ENCODE peak calls at places on chromosomes 3 and 15, in ten cellular contexts. H is Calu3, B is IMR-90, M is coronary artery, J is mesothelial cell of epicardium, Z is A549, C is cardiac fibroblast, S is spleen, T is nephron progenitor cell, F is neural crest cell. P is an unnamed sample.

GRCh38 chr3:54374214-54374855 is 252.0 kb downstream of the CACNA2D3 start:
- DNase-seq in T (peak; percentile 25), B (no peak), F (peak; percentile 3), H (peak; percentile 52), M (no peak), Z (peak; percentile 5), C (peak; percentile 23), S (no peak), J (no peak), P (no peak)

GRCh38 chr3:33424606-33425453 is 15.4 kb downstream of the UBP1 start:
- DNase-seq in T (no peak), S (no peak), H (no peak), C (no peak), M (no peak), B (no peak), Z (no peak), J (no peak), F (no peak), P (no peak)

GRCh38 chr15:23069496-23070166 is 30.3 kb upstream of the TUBGCP5 start:
- DNase-seq in T (no peak), C (no peak), S (no peak), M (no peak), J (no peak), Z (peak; percentile 48), B (no peak), H (no peak), F (no peak), P (no peak)

GRCh38 chr3:188900421-188900941 is 271.3 kb upstream of the TPRG1 start:
- DNase-seq in T (no peak), H (no peak), J (no peak), S (no peak), B (peak; percentile 84), Z (peak; percentile 8), M (no peak), C (peak; percentile 88), F (no peak), P (peak; percentile 69)

GRCh38 chr3:10173926-10174435 is 9.3 kb downstream of the IRAK2 start:
- DNase-seq in B (peak; percentile 100), S (no peak), F (no peak), J (no peak), H (peak; percentile 58), C (peak; percentile 94), M (peak; percentile 95), T (no peak), Z (peak; percentile 62), P (peak; percentile 94)

GRCh38 chr15:66611257-66612053 is 45.7 kb upstream of the LCTL start:
- DNase-seq in T (no peak), H (no peak), F (no peak), C (no peak), J (no peak), B (no peak), Z (no peak), M (no peak), S (peak; percentile 47), P (no peak)

GRCh38 chr3:61237858-61238257 is 13.4 kb downstream of the FHIT start:
- DNase-seq in B (no peak), H (no peak), Z (no peak), F (no peak), T (no peak), S (no peak), J (no peak), C (no peak), M (no peak), P (no peak)

GRCh38 chr3:169661567-169662214 is 1.8 kb downstream of the MECOM start:
- DNase-seq in T (peak; percentile 56), S (peak; percentile 81), M (peak; percentile 77), F (no peak), B (peak; percentile 36), H (peak; percentile 61), Z (no peak), C (peak; percentile 61), J (no peak), P (peak; percentile 10)

DNA sequence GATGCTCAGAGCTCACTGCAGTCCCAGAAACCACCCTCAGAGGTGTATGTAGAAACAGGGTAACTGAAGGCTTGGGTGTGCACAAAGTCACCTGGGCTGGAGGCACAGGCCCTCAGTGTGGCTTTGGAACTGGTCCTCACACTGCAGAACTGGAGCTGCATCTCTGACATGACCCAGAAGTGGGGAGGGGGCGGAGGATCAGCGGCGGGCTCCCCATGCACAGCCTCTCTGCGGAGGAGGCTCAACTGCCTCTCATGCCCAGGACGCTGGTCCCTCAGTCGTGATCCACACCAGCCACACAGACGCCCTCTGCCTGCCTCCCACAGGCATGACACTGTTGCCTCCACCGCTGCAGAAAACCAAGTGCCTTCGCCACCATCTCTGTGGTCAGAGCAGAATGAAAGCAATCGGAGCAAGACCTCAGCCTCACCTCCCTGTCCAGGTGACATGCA is 73.7 kb downstream of the TM2D3 start:
- DNase-seq in S (no peak), B (no peak), M (no peak), T (peak; percentile 39), C (peak; percentile 33), Z (peak; percentile 88), H (peak; percentile 72), F (peak; percentile 18), J (no peak), P (no peak)
- TF ChIP-seq CTCF in S (peak; percentile 24), B (peak; percentile 18), M (no peak), T (peak; percentile 40), C (peak; percentile 71), Z (peak; percentile 54), H (peak; percentile 21), F (peak; percentile 61), J (peak; percentile 21), P (peak; percentile 55)

GRCh38 chr3:126941721-126942270 is 41.1 kb upstream of the PLXNA1 start:
- DNase-seq in T (no peak), C (no peak), H (no peak), B (peak; percentile 33), Z (no peak), F (no peak), J (no peak), M (no peak), S (peak; percentile 58), P (no peak)

GRCh38 chr3:126937533-126938432 is 45.1 kb upstream of the PLXNA1 start:
- DNase-seq in Z (no peak), H (no peak), B (peak; percentile 56), C (no peak), S (peak; percentile 57), F (no peak), T (no peak), M (no peak), J (no peak), P (no peak)

GRCh38 chr3:126936853-126937395 is 46.0 kb upstream of the PLXNA1 start:
- DNase-seq in H (no peak), Z (no peak), S (no peak), T (no peak), F (no peak), J (no peak), C (peak; percentile 40), M (no peak), B (no peak), P (no peak)

GRCh38 chr3:126938520-126939346 is 44.2 kb upstream of the PLXNA1 start:
- DNase-seq in Z (no peak), C (no peak), S (peak; percentile 62), F (no peak), B (no peak), T (no peak), H (no peak), M (no peak), J (no peak), P (no peak)

DNA sequence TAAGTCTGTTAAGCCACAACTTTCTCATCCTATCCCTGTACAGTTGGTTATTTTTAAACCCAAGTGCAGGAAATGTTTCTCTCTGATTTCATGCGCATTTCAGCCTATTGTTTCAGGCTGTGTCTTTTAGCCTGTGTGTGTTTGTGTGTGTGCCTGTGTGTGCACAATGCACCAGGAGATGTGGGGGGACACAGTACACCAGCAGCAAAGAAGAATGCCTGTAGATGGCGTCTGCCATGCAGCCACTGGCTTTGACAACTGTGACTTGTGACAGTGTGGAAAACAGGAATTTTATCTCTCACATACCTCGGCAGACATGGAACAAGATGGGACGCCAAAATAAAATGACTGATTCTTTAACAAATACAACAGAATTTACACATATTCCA is 43.6 kb upstream of the PLXNA1 start:
- DNase-seq in M (no peak), Z (no peak), J (no peak), H (no peak), F (no peak), T (no peak), S (peak; percentile 24), B (no peak), C (no peak), P (no peak)
- TF ChIP-seq CTCF in M (no peak), Z (no peak), J (no peak), H (no peak), F (peak; percentile 25), T (no peak), S (no peak), B (no peak), C (peak; percentile 17), P (peak; percentile 14)

GRCh38 chr15:29430124-29430523 is 160.5 kb upstream of the NSMCE3 start:
- DNase-seq in F (no peak), B (no peak), H (no peak), T (no peak), J (no peak), Z (no peak), S (no peak), C (no peak), M (no peak), P (no peak)

GRCh38 chr15:29432191-29433049 is 162.8 kb upstream of the NSMCE3 start:
- DNase-seq in T (no peak), F (no peak), J (no peak), M (no peak), B (no peak), Z (no peak), S (no peak), H (no peak), C (no peak), P (no peak)

GRCh38 chr15:29428925-29429573 is 159.4 kb upstream of the NSMCE3 start:
- DNase-seq in B (no peak), T (no peak), Z (no peak), J (no peak), F (no peak), M (no peak), S (no peak), C (no peak), H (no peak), P (no peak)

GRCh38 chr15:29429584-29429983 is 160.0 kb upstream of the NSMCE3 start:
- DNase-seq in J (no peak), F (no peak), Z (no peak), S (no peak), C (no peak), B (no peak), T (no peak), M (no peak), H (no peak), P (no peak)

DNA sequence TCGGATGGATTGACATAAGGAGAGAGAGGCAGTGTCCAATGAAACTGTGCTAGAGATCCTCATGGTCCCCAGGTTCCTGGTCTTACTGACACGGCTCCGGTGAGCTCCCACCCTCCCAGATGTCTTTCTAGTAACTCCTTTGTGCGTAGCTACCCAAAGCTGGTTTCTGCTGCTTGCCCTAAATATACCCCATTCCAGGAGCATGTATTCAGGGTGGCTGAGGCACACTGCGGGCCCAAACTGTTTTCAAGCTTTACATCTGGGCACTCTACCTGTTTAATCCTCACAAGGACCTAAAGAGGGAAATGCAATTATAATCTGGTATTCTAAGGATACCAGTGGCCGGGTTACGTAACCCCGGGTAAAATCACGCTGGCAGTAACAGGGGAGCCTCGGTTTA is 161.2 kb upstream of the NSMCE3 start:
- DNase-seq in B (no peak), T (no peak), Z (no peak), H (no peak), F (no peak), M (no peak), J (no peak), S (no peak), C (no peak), P (no peak)
- TF ChIP-seq CTCF in B (no peak), T (no peak), Z (no peak), H (no peak), F (no peak), M (no peak), J (no peak), S (no peak), C (no peak), P (no peak)

GRCh38 chr3:138829097-138829496 is 5.6 kb downstream of the PIK3CB start:
- DNase-seq in J (no peak), F (no peak), S (no peak), T (no peak), C (no peak), Z (no peak), B (no peak), M (no peak), H (no peak), P (no peak)

GRCh38 chr3:138833908-138834358 is 795 bp downstream of the PIK3CB start:
- DNase-seq in F (no peak), J (no peak), M (no peak), H (no peak), C (peak; percentile 35), S (no peak), Z (no peak), T (peak; percentile 12), B (peak; percentile 24), P (no peak)

GRCh38 chr3:138835177-138835757 is 539 bp upstream of the PIK3CB start:
- DNase-seq in H (no peak), B (no peak), C (no peak), T (no peak), F (no peak), S (no peak), J (no peak), Z (no peak), M (no peak), P (no peak)

GRCh38 chr3:138829886-138830510 is 4.7 kb downstream of the PIK3CB start:
- DNase-seq in S (no peak), C (no peak), M (no peak), J (no peak), F (no peak), T (no peak), B (no peak), H (no peak), Z (no peak), P (no peak)

DNA sequence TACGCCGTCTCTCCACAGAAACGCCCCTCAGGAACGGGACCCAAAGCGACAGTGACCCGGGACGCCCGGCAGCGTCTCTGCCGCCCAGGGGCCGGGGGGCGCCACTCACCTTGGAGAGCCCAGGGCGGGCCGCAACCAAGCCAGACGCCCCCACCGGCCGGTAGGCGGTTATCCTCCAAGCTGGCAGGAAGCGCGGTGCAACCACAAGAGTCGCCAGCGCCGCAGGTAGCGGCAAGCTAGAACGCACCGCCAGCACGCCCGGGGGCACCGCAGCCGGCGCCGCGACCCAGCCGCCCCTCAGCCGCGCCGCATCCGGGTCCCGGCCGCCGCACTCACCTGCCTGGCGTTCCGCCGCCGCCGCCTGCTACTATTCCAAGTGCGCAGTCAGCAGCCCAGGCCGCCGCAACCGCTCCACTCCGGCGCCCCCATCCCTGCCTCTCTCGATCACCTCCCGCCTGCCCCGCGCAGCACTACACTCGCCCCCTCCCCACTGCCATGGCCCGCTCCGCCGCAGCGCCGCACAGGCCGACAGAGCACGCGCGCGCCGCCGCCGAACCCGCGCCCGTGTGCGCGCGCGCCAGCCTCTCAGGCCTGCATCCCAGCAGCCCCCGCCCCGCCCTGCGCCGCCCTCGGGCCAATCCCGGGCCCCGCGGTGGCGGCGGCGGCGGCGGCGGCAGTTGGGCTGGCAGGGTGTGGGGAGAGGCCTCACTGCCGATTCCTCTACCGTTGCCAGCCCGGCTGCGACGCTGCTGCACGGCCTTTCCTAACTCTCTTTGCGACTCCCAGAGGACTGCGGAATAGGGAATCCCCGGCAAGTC is at the start of gene PIK3CB:
- DNase-seq in M (peak; percentile 88), C (peak; percentile 88), Z (peak; percentile 60), T (peak; percentile 95), B (peak; percentile 62), J (peak; percentile 85), S (peak; percentile 98), H (peak; percentile 99), F (peak; percentile 80), P (peak; percentile 78)
- TF ChIP-seq CTCF in M (no peak), C (peak; percentile 22), Z (peak; percentile 41), T (no peak), B (peak; percentile 15), J (no peak), S (peak; percentile 4), H (no peak), F (peak; percentile 55), P (peak; percentile 67)

P was measured in HFFc6.